ENCODE peak calls at places on chromosomes 5 and 9, in five cellular contexts. One of them, this sample, is unnamed.

GRCh38 chr9:131459056-131459455 is 43.7 kb upstream of the POMT1 start:
- DNase-seq in K562: no peak
- DNase-seq in HepG2: no peak
- DNase-seq in GM12878: no peak
- DNase-seq in A549: no peak
- DNase-seq in this sample: no peak

GRCh38 chr5:15645776-15646175 is 145.8 kb downstream of the FBXL7 start:
- DNase-seq in K562: no peak
- DNase-seq in HepG2: no peak
- DNase-seq in GM12878: no peak
- DNase-seq in A549: no peak
- DNase-seq in this sample: no peak

GRCh38 chr5:20610650-20611049 is 622.6 kb upstream of the CDH18 start:
- DNase-seq in K562: no peak
- DNase-seq in HepG2: no peak
- DNase-seq in GM12878: no peak
- DNase-seq in A549: no peak
- DNase-seq in this sample: no peak

GRCh38 chr9:88388886-88389617 is 808 bp downstream of the SPIN1 start:
- DNase-seq in K562: peak
- DNase-seq in HepG2: peak
- DNase-seq in GM12878: no peak
- DNase-seq in A549: peak
- DNase-seq in this sample: peak

GRCh38 chr9:76394896-76395244 is 644 bp upstream of the RFK start:
- DNase-seq in K562: peak
- DNase-seq in HepG2: peak
- DNase-seq in GM12878: peak
- DNase-seq in A549: peak
- DNase-seq in this sample: peak

GRCh38 chr5:378976-379742 is 57.6 kb downstream of the AHRR start:
- DNase-seq in K562: no peak
- DNase-seq in HepG2: no peak
- DNase-seq in GM12878: peak
- DNase-seq in A549: no peak
- DNase-seq in this sample: peak

GRCh38 chr5:138533973-138534941 is 8.8 kb downstream of the ETF1 start:
- DNase-seq in K562: no peak
- DNase-seq in HepG2: peak
- DNase-seq in GM12878: no peak
- DNase-seq in A549: no peak
- DNase-seq in this sample: no peak

GRCh38 chr5:38660194-38660668 is 103.8 kb upstream of the LIFR start:
- DNase-seq in K562: peak
- DNase-seq in HepG2: peak
- DNase-seq in GM12878: no peak
- DNase-seq in A549: peak
- DNase-seq in this sample: peak

GRCh38 chr5:95403996-95404395 is 12.8 kb downstream of the FAM81B start:
- DNase-seq in K562: no peak
- DNase-seq in HepG2: no peak
- DNase-seq in GM12878: no peak
- DNase-seq in A549: no peak
- DNase-seq in this sample: no peak

GRCh38 chr5:60576425-60576824 is 123.5 kb downstream of the DEPDC1B start:
- DNase-seq in K562: no peak
- DNase-seq in HepG2: no peak
- DNase-seq in GM12878: no peak
- DNase-seq in A549: no peak
- DNase-seq in this sample: no peak

GRCh38 chr5:111404270-111404769 is 108.0 kb downstream of the STARD4 start:
- DNase-seq in K562: no peak
- DNase-seq in HepG2: peak
- DNase-seq in GM12878: no peak
- DNase-seq in A549: no peak
- DNase-seq in this sample: no peak

GRCh38 chr5:149455889-149456409 is 76.9 kb upstream of the IL17B start:
- DNase-seq in K562: peak
- DNase-seq in HepG2: peak
- DNase-seq in GM12878: no peak
- DNase-seq in A549: no peak
- DNase-seq in this sample: no peak

GRCh38 chr5:96088676-96089075 is 127.0 kb upstream of the ELL2 start:
- DNase-seq in K562: no peak
- DNase-seq in HepG2: no peak
- DNase-seq in GM12878: no peak
- DNase-seq in A549: no peak
- DNase-seq in this sample: no peak

GRCh38 chr9:131366745-131367401 is 27.0 kb upstream of the PRRC2B start:
- DNase-seq in K562: no peak
- DNase-seq in HepG2: peak
- DNase-seq in GM12878: no peak
- DNase-seq in A549: peak
- DNase-seq in this sample: peak

GRCh38 chr9:21440139-21440538 is at the start of gene IFNA1:
- DNase-seq in K562: no peak
- DNase-seq in HepG2: no peak
- DNase-seq in GM12878: no peak
- DNase-seq in A549: no peak
- DNase-seq in this sample: no peak

GRCh38 chr9:124220551-124221451 is 36.9 kb upstream of the NEK6 start:
- DNase-seq in K562: no peak
- DNase-seq in HepG2: peak
- DNase-seq in GM12878: no peak
- DNase-seq in A549: peak
- DNase-seq in this sample: no peak

GRCh38 chr9:69173891-69174644 is at the start of gene TJP2:
- DNase-seq in K562: peak
- DNase-seq in HepG2: peak
- DNase-seq in GM12878: no peak
- DNase-seq in A549: no peak
- DNase-seq in this sample: peak

GRCh38 chr5:151151793-151152192 is 5.8 kb downstream of the ANXA6 start:
- DNase-seq in K562: no peak
- DNase-seq in HepG2: no peak
- DNase-seq in GM12878: peak
- DNase-seq in A549: no peak
- DNase-seq in this sample: no peak

GRCh38 chr5:143554194-143554717 is 150.8 kb upstream of the NR3C1 start:
- DNase-seq in K562: no peak
- DNase-seq in HepG2: no peak
- DNase-seq in GM12878: no peak
- DNase-seq in A549: peak
- DNase-seq in this sample: no peak

GRCh38 chr9:130985029-130985428 is 23.9 kb upstream of the LAMC3 start:
- DNase-seq in K562: no peak
- DNase-seq in HepG2: no peak
- DNase-seq in GM12878: no peak
- DNase-seq in A549: no peak
- DNase-seq in this sample: no peak

GRCh38 chr9:74122661-74123060 is 374.5 kb upstream of the RORB start:
- DNase-seq in K562: no peak
- DNase-seq in HepG2: no peak
- DNase-seq in GM12878: no peak
- DNase-seq in A549: no peak
- DNase-seq in this sample: no peak

GRCh38 chr9:70601000-70601929 is 186.8 kb upstream of the KLF9 start:
- DNase-seq in K562: no peak
- DNase-seq in HepG2: peak
- DNase-seq in GM12878: no peak
- DNase-seq in A549: no peak
- DNase-seq in this sample: no peak

GRCh38 chr5:110105692-110106091 is 416.0 kb downstream of the MAN2A1 start:
- DNase-seq in K562: no peak
- DNase-seq in HepG2: peak
- DNase-seq in GM12878: no peak
- DNase-seq in A549: no peak
- DNase-seq in this sample: no peak

GRCh38 chr5:151738125-151738848 is 20.1 kb downstream of the ATOX1 start:
- DNase-seq in K562: no peak
- DNase-seq in HepG2: no peak
- DNase-seq in GM12878: no peak
- DNase-seq in A549: no peak
- DNase-seq in this sample: no peak

GRCh38 chr9:37371565-37372464 is 50.7 kb upstream of the GRHPR start:
- DNase-seq in K562: peak
- DNase-seq in HepG2: no peak
- DNase-seq in GM12878: peak
- DNase-seq in A549: no peak
- DNase-seq in this sample: no peak

GRCh38 chr9:113623851-113624485 is 160.4 kb downstream of the RGS3 start:
- DNase-seq in K562: no peak
- DNase-seq in HepG2: no peak
- DNase-seq in GM12878: no peak
- DNase-seq in A549: no peak
- DNase-seq in this sample: no peak

GRCh38 chr9:114002271-114002985 is 75.7 kb downstream of the AMBP start:
- DNase-seq in K562: no peak
- DNase-seq in HepG2: no peak
- DNase-seq in GM12878: no peak
- DNase-seq in A549: no peak
- DNase-seq in this sample: no peak

GRCh38 chr9:126804696-126805545 is at the start of gene ZBTB43:
- DNase-seq in K562: peak
- DNase-seq in HepG2: peak
- DNase-seq in GM12878: peak
- DNase-seq in A549: peak
- DNase-seq in this sample: peak

GRCh38 chr9:116964258-116964657 is 277.2 kb downstream of the TRIM32 start:
- DNase-seq in K562: no peak
- DNase-seq in HepG2: no peak
- DNase-seq in GM12878: no peak
- DNase-seq in A549: no peak
- DNase-seq in this sample: no peak

GRCh38 chr9:116958886-116959285 is 271.8 kb downstream of the TRIM32 start:
- DNase-seq in K562: no peak
- DNase-seq in HepG2: no peak
- DNase-seq in GM12878: no peak
- DNase-seq in A549: no peak
- DNase-seq in this sample: no peak

GRCh38 chr9:116959775-116960174 is 272.7 kb downstream of the TRIM32 start:
- DNase-seq in K562: no peak
- DNase-seq in HepG2: no peak
- DNase-seq in GM12878: no peak
- DNase-seq in A549: no peak
- DNase-seq in this sample: peak
- TF ChIP-seq ESRRA in K562: no peak
- TF ChIP-seq ESRRA in HepG2: no peak
- TF ChIP-seq ESRRA in GM12878: no peak
- TF ChIP-seq ESRRA in A549: no peak
- TF ChIP-seq ESRRA in this sample: no peak

DNA sequence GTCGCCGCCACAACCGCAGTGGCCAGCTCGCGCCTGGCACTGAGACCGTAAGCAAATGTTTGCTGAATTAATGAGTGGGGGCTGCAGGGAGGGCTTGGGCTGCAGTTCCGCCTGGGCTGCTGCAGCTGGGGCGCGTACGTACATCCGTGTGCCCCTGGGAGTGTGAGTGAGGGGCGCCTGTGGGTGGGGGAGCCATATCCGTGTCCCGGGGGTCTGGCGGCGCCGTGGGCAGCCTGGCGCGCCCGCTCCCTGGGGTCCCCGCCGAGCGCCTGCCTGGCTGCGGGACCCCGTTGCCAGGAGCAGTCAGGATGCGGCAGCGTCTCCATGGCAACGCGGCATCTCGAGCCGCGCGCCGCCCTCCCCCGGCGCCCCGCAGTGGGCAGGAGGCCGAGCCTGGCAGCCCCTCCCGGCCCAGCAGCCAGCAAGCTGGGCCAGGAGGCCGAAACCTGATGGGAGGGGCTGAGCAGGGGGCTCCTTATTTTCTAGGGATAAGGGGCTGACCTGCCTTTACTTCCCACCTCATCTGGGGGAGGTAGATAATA is 31.3 kb upstream of the PSD2 start:
- DNase-seq in K562: no peak
- DNase-seq in HepG2: no peak
- DNase-seq in GM12878: no peak
- DNase-seq in A549: no peak
- DNase-seq in this sample: peak
- TF ChIP-seq USF2 in K562: no peak
- TF ChIP-seq USF2 in HepG2: no peak
- TF ChIP-seq USF2 in GM12878: no peak
- TF ChIP-seq USF2 in A549: no peak
- TF ChIP-seq USF2 in this sample: no peak

DNA sequence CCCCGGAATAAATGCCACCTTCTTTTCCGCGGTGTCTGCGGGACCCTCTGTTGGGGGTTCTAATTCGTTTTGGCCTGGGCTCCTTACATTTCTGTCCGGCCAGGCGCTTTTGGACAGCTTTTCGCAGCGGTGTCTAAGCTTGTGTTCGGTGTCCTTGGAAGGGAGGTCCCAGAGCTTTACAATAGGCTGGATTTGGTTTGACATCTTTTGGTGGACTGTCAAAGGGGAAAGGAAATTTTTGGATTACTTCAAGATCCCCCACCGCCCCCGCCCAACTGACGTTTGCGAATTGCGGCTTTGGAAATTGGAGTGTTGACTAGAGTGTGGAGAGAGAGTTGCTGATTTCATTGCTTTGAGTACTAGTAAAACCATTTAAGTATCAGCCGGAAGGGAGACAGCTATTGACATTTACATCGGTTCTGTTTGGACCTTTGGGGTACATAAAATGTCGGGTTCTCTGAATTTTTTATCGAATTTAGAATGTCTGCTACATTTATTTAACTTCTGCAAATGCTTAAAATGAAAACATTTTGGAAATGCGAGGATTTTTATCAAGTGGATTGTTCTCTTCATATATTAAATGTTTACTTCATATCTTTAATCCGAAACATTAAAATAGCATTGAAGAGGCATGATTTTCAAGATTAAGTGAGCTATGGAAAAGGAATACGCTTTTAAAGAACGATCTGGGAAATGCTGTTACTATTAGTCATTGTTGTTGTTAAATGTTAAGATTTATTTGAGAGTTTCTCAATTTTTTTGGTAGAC is 4.7 kb upstream of the PURA start:
- DNase-seq in K562: peak
- DNase-seq in HepG2: no peak
- DNase-seq in GM12878: no peak
- DNase-seq in A549: no peak
- DNase-seq in this sample: no peak
- TF ChIP-seq ESRRA in K562: no peak
- TF ChIP-seq ESRRA in HepG2: no peak
- TF ChIP-seq ESRRA in GM12878: no peak
- TF ChIP-seq ESRRA in A549: no peak
- TF ChIP-seq ESRRA in this sample: no peak

DNA sequence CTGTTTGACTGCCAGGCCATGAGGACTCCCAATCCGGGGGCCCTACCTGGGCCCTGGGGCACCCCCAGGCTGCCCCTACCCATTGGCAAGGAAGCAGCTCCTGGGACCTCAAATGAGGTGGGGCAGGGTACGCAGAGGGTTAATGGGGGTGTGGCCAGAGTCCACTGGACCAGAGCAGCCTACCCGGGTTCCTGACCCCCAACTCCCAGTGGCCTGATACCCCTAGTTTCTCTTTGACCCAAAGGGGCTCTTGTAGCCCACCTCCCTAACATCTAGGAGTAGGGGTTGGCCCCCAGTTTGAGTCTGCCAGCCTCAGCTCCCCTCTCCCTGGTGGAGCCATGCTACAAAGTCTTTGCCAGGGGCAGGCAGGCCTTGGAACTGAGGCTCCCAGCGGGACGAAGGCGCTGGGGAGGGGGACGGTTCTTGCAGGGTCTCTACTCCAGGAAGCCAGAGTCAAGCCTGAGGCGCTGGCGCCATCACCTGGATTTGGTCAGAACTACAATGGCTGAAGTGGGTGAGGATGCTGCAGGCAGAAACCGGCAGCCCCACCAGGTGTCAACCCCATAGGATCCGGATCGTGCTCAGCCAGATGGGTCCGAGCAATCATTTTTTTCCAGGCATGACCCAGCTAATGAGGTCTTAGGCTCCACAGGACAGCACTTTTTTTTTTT is 8.4 kb upstream of the CERCAM start:
- DNase-seq in K562: peak
- DNase-seq in HepG2: peak
- DNase-seq in GM12878: no peak
- DNase-seq in A549: peak
- DNase-seq in this sample: peak
- TF ChIP-seq USF2 in K562: no peak
- TF ChIP-seq USF2 in HepG2: no peak
- TF ChIP-seq USF2 in GM12878: no peak
- TF ChIP-seq USF2 in A549: no peak
- TF ChIP-seq USF2 in this sample: peak